ENCODE peak calls at places on chromosomes 11 and 22, in five cellular contexts. One of them, this sample, is unnamed.
A peak's percentile ranks its signal among the peaks of the same experiment; 100 is the strongest.

GRCh38 chr11:69052343-69053168 is 3.8 kb downstream of the TPCN2 start:
- DNase-seq in GM23248: no peak
- DNase-seq in left lung: no peak
- DNase-seq in A673: no peak
- DNase-seq in left ventricle myocardium inferior: no peak
- DNase-seq in this sample: peak; percentile 66

GRCh38 chr11:8707541-8708270 is 25.1 kb downstream of the RPL27A start:
- DNase-seq in GM23248: no peak
- DNase-seq in left ventricle myocardium inferior: peak; percentile 80
- DNase-seq in A673: no peak
- DNase-seq in left lung: no peak
- DNase-seq in this sample: no peak

GRCh38 chr11:69209038-69209350 is 53.3 kb downstream of the SMIM38 start:
- DNase-seq in left ventricle myocardium inferior: no peak
- DNase-seq in GM23248: no peak
- DNase-seq in A673: no peak
- DNase-seq in left lung: no peak
- DNase-seq in this sample: no peak

GRCh38 chr11:13465909-13466371 is 2.9 kb upstream of the BTBD10 start:
- DNase-seq in left lung: no peak
- DNase-seq in GM23248: peak; percentile 54
- DNase-seq in A673: peak; percentile 79
- DNase-seq in left ventricle myocardium inferior: no peak
- DNase-seq in this sample: peak; percentile 62

GRCh38 chr11:68582416-68583046 is 101.8 kb upstream of the GAL start:
- DNase-seq in left ventricle myocardium inferior: peak; percentile 17
- DNase-seq in GM23248: no peak
- DNase-seq in left lung: no peak
- DNase-seq in A673: no peak
- DNase-seq in this sample: no peak

GRCh38 chr22:31243339-31244043 is 31.4 kb downstream of the LIMK2 start:
- DNase-seq in left ventricle myocardium inferior: no peak
- DNase-seq in A673: no peak
- DNase-seq in left lung: no peak
- DNase-seq in GM23248: peak; percentile 40
- DNase-seq in this sample: peak; percentile 39

GRCh38 chr11:41382927-41383326 is 76.5 kb downstream of the LRRC4C start:
- DNase-seq in A673: no peak
- DNase-seq in left lung: no peak
- DNase-seq in GM23248: no peak
- DNase-seq in left ventricle myocardium inferior: no peak
- DNase-seq in this sample: peak; percentile 5

GRCh38 chr11:90849278-90849677 is 626.4 kb upstream of the CHORDC1 start:
- DNase-seq in left ventricle myocardium inferior: no peak
- DNase-seq in A673: no peak
- DNase-seq in GM23248: no peak
- DNase-seq in left lung: no peak
- DNase-seq in this sample: no peak

GRCh38 chr22:29074276-29074625 is 1.4 kb downstream of the KREMEN1 start:
- DNase-seq in A673: no peak
- DNase-seq in left ventricle myocardium inferior: no peak
- DNase-seq in left lung: no peak
- DNase-seq in GM23248: peak; percentile 13
- DNase-seq in this sample: no peak

GRCh38 chr22:24516301-24516737 is 21.2 kb downstream of the UPB1 start:
- DNase-seq in left lung: no peak
- DNase-seq in A673: no peak
- DNase-seq in left ventricle myocardium inferior: no peak
- DNase-seq in GM23248: peak; percentile 92
- DNase-seq in this sample: no peak

GRCh38 chr11:7890417-7891179 is 40.5 kb downstream of the OR10A6 start:
- DNase-seq in A673: no peak
- DNase-seq in GM23248: peak; percentile 32
- DNase-seq in left ventricle myocardium inferior: no peak
- DNase-seq in left lung: no peak
- DNase-seq in this sample: no peak

GRCh38 chr22:30197389-30197788 is 49.2 kb downstream of the LIF start:
- DNase-seq in A673: no peak
- DNase-seq in left ventricle myocardium inferior: no peak
- DNase-seq in left lung: no peak
- DNase-seq in GM23248: no peak
- DNase-seq in this sample: no peak

GRCh38 chr11:5547982-5548381 is 358 bp downstream of the OR52H1 start:
- DNase-seq in A673: no peak
- DNase-seq in left ventricle myocardium inferior: no peak
- DNase-seq in left lung: no peak
- DNase-seq in GM23248: no peak
- DNase-seq in this sample: no peak

GRCh38 chr11:92104349-92104748 is 120.3 kb upstream of the FAT3 start:
- DNase-seq in left ventricle myocardium inferior: no peak
- DNase-seq in left lung: no peak
- DNase-seq in A673: peak; percentile 39
- DNase-seq in GM23248: no peak
- DNase-seq in this sample: no peak

GRCh38 chr11:65646921-65647701 is 9.2 kb downstream of the SIPA1 start:
- DNase-seq in left lung: no peak
- DNase-seq in GM23248: peak; percentile 57
- DNase-seq in left ventricle myocardium inferior: no peak
- DNase-seq in A673: peak; percentile 57
- DNase-seq in this sample: no peak

GRCh38 chr22:26273011-26273675 is 103.9 kb downstream of the SEZ6L start:
- DNase-seq in A673: no peak
- DNase-seq in GM23248: no peak
- DNase-seq in left lung: no peak
- DNase-seq in left ventricle myocardium inferior: no peak
- DNase-seq in this sample: no peak

GRCh38 chr11:84819128-84819527 is 808.0 kb downstream of the DLG2 start:
- DNase-seq in left lung: no peak
- DNase-seq in left ventricle myocardium inferior: no peak
- DNase-seq in A673: peak; percentile 20
- DNase-seq in GM23248: peak; percentile 59
- DNase-seq in this sample: no peak

GRCh38 chr11:61546663-61547062 is 34.2 kb downstream of the SYT7 start:
- DNase-seq in GM23248: peak; percentile 36
- DNase-seq in left lung: no peak
- DNase-seq in left ventricle myocardium inferior: no peak
- DNase-seq in A673: no peak
- DNase-seq in this sample: no peak
- H3K27ac ChIP-seq in GM23248: no peak overlapping the region
- H3K27ac ChIP-seq in left lung: no peak overlapping the region
- H3K27ac ChIP-seq in left ventricle myocardium inferior: no peak overlapping the region
- H3K27ac ChIP-seq in A673: no peak overlapping the region
- H3K27ac ChIP-seq in this sample: no peak overlapping the region

GRCh38 chr11:44244649-44245308 is 65.2 kb downstream of the ALX4 start:
- DNase-seq in left ventricle myocardium inferior: no peak
- DNase-seq in A673: no peak
- DNase-seq in GM23248: peak; percentile 34
- DNase-seq in left lung: no peak
- DNase-seq in this sample: no peak

GRCh38 chr11:44250421-44250820 is 59.5 kb downstream of the ALX4 start:
- DNase-seq in left lung: no peak
- DNase-seq in A673: no peak
- DNase-seq in left ventricle myocardium inferior: no peak
- DNase-seq in GM23248: no peak
- DNase-seq in this sample: peak; percentile 51

GRCh38 chr11:44248109-44248508 is 61.8 kb downstream of the ALX4 start:
- DNase-seq in GM23248: no peak
- DNase-seq in left ventricle myocardium inferior: no peak
- DNase-seq in A673: no peak
- DNase-seq in left lung: no peak
- DNase-seq in this sample: no peak

GRCh38 chr11:44246726-44247125 is 63.2 kb downstream of the ALX4 start:
- DNase-seq in A673: peak; percentile 62
- DNase-seq in left lung: no peak
- DNase-seq in left ventricle myocardium inferior: peak; percentile 69
- DNase-seq in GM23248: peak; percentile 53
- DNase-seq in this sample: peak; percentile 96

GRCh38 chr11:44247508-44247907 is 62.4 kb downstream of the ALX4 start:
- DNase-seq in left ventricle myocardium inferior: no peak
- DNase-seq in GM23248: no peak
- DNase-seq in A673: no peak
- DNase-seq in left lung: no peak
- DNase-seq in this sample: no peak
- H3K4me1 ChIP-seq in left ventricle myocardium inferior: peaks cover 60% of the 10 kb centered on the region
- H3K4me1 ChIP-seq in GM23248: peaks cover 42% of the 10 kb centered on the region
- H3K4me1 ChIP-seq in A673: peaks cover 32% of the 10 kb centered on the region
- H3K4me1 ChIP-seq in left lung: peaks cover 8% of the 10 kb centered on the region
- H3K4me1 ChIP-seq in this sample: peaks cover 59% of the 10 kb centered on the region

DNA sequence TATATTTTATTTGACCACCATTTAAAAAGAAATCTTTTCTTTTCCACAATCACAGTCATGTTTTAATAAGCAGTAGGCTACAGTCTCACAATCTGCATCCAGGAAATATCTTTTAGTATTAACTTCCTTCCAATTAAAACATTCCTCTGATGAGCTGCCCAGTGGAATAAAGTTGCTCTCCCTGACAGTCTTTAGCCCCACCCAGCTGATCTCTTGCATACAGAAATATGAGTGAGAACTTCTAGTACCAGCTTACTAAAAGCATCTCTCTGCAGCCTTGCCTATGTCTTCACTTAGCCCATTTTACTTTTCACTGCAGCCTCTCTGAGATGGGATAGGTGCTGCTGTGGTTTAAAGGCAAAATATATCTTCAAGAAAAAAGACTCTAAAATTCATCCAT is 143.4 kb upstream of the ANO3 start:
- DNase-seq in GM23248: peak; percentile 55
- DNase-seq in A673: peak; percentile 19
- DNase-seq in left lung: no peak
- DNase-seq in left ventricle myocardium inferior: no peak
- DNase-seq in this sample: no peak
- H3K27ac ChIP-seq in GM23248: peak overlapping the region; percentile 5
- H3K27ac ChIP-seq in A673: no peak overlapping the region
- H3K27ac ChIP-seq in left lung: no peak overlapping the region
- H3K27ac ChIP-seq in left ventricle myocardium inferior: no peak overlapping the region
- H3K27ac ChIP-seq in this sample: no peak overlapping the region

GRCh38 chr11:33996498-33997454 is 54.8 kb upstream of the CAPRIN1 start:
- DNase-seq in left lung: peak; percentile 59
- DNase-seq in A673: peak; percentile 96
- DNase-seq in GM23248: peak; percentile 87
- DNase-seq in left ventricle myocardium inferior: peak; percentile 25
- DNase-seq in this sample: peak; percentile 54

GRCh38 chr11:33994937-33995336 is 56.6 kb upstream of the CAPRIN1 start:
- DNase-seq in left ventricle myocardium inferior: no peak
- DNase-seq in left lung: no peak
- DNase-seq in A673: no peak
- DNase-seq in GM23248: no peak
- DNase-seq in this sample: no peak

GRCh38 chr11:33999393-33999792 is 52.1 kb upstream of the CAPRIN1 start:
- DNase-seq in GM23248: no peak
- DNase-seq in A673: no peak
- DNase-seq in left ventricle myocardium inferior: no peak
- DNase-seq in left lung: no peak
- DNase-seq in this sample: no peak

GRCh38 chr11:34002420-34002819 is 49.1 kb upstream of the CAPRIN1 start:
- DNase-seq in left ventricle myocardium inferior: no peak
- DNase-seq in GM23248: no peak
- DNase-seq in left lung: no peak
- DNase-seq in A673: no peak
- DNase-seq in this sample: no peak

DNA sequence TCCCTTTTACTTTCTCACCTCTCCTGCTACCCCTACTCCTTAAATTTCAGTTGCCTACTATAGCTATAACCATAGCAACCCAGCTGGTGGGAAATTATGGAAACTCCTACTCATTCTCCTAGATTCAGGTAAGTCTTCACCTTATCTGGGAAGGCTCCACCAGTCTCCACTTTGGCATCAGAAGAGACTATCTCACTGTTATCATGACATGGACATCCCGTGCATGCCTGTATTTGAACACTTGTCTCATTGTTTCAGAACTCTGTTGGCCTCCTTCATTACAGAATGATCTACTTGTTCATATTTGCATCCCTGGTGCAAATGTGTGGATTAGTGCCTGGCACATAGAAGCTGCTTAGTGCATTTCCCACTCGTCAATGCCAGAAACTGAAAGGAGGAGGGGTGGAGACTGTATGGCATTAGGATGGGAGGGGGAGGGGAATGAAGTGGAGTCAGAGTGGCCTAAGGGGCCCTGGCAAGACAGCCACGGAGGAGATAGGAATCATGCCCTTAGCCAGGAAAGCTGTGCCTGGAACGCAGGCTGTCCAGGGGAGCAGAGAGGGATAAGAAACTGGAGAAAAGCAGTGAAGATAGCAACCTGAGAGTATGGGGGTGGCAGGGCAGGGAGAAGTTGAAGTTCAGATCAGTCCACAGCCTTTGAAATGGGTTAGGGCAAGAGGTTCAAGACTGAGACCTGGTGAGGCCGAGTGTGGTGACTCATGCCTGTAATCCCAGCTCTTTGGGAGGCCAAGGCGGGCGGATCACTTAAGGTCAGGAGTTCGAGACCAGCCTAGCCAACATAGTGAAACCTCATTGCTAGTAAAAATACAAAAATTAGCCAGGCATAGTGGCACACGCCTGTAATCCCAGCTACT is 53.8 kb upstream of the CAPRIN1 start:
- DNase-seq in A673: peak; percentile 95
- DNase-seq in left ventricle myocardium inferior: no peak
- DNase-seq in left lung: no peak
- DNase-seq in GM23248: peak; percentile 12
- DNase-seq in this sample: no peak
- H3K4me1 ChIP-seq in A673: peaks cover 55% of the 10 kb centered on the region
- H3K4me1 ChIP-seq in left ventricle myocardium inferior: no peaks in the 10 kb centered on the region
- H3K4me1 ChIP-seq in left lung: no peaks in the 10 kb centered on the region
- H3K4me1 ChIP-seq in GM23248: no peaks in the 10 kb centered on the region
- H3K4me1 ChIP-seq in this sample: no peaks in the 10 kb centered on the region

DNA sequence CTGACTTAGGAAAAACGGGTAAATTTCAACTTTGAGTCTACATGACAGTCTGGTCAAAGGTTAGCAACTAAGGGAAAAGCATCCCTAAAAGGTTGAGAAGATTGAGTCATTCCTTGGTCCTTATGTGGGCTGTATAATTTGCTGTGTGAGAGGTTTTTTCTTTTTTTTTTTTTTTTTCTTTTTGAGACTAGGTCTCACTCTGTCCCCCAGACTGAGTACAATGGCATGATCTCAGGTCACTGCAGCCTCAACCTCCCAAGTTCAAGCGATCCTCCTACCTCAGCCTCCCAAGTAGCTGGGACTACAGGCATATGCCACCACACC is 101.4 kb downstream of the MRTFA start:
- DNase-seq in left lung: no peak
- DNase-seq in left ventricle myocardium inferior: no peak
- DNase-seq in GM23248: no peak
- DNase-seq in A673: no peak
- DNase-seq in this sample: no peak
- H3K27ac ChIP-seq in left lung: peak overlapping the region; percentile 58
- H3K27ac ChIP-seq in left ventricle myocardium inferior: peak overlapping the region; percentile 52
- H3K27ac ChIP-seq in GM23248: peak overlapping the region; percentile 79
- H3K27ac ChIP-seq in A673: peak overlapping the region; percentile 74
- H3K27ac ChIP-seq in this sample: no peak overlapping the region

DNA sequence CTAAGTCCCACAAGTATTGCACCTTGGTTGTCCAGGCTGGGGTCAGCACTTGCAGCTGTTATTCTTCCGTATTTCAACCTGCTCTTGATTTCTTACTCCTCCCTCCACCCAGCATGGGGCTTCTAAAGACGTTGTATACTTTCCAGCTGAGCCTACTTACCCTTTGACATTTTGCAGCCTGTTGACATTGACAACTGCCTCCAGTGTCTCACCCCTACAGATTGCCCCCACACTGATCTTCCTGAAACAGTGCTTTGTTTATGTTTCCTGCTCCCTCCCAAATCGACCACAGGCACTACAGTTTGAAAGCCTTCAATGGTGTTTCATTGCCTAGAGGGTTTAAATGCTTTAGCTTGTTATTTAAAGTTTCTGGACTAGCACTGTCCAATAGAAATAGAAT is 56.6 kb downstream of the FAM83F start:
- DNase-seq in left ventricle myocardium inferior: no peak
- DNase-seq in left lung: no peak
- DNase-seq in A673: no peak
- DNase-seq in GM23248: no peak
- DNase-seq in this sample: peak; percentile 20
- H3K4me1 ChIP-seq in left ventricle myocardium inferior: peaks cover 63% of the 10 kb centered on the region
- H3K4me1 ChIP-seq in left lung: no peaks in the 10 kb centered on the region
- H3K4me1 ChIP-seq in A673: peaks cover 4% of the 10 kb centered on the region
- H3K4me1 ChIP-seq in GM23248: no peaks in the 10 kb centered on the region
- H3K4me1 ChIP-seq in this sample: no peaks in the 10 kb centered on the region

This sample was measured in SJCRH30.